ENCODE peak calls at places on chromosomes 13 and 19, in six cellular contexts. J is stomach, E is GM12891, W is upper lobe of left lung, K is GM12892, V is breast epithelium. P is an unnamed sample.

GRCh38 chr13:47038196-47038595 is 141.3 kb upstream of the HTR2A start:
- DNase-seq in K (no peak), E (no peak), J (no peak), V (no peak), W (no peak), P (no peak)

GRCh38 chr19:3270908-3271307 is 46.4 kb downstream of the CELF5 start:
- DNase-seq in E (no peak), W (no peak), K (no peak), V (no peak), J (no peak), P (no peak)

GRCh38 chr19:920051-920857 is 3.1 kb downstream of the KISS1R start:
- DNase-seq in J (no peak), W (no peak), K (peak; percentile 75), E (no peak), V (no peak), P (no peak)

GRCh38 chr13:19601749-19602725 is 31.4 kb upstream of the MPHOSPH8 start:
- DNase-seq in J (peak; percentile 37), K (peak; percentile 73), W (peak; percentile 23), E (peak; percentile 76), V (no peak), P (peak; percentile 34)

GRCh38 chr13:97028441-97029299 is 34.4 kb upstream of the OXGR1 start:
- DNase-seq in V (no peak), K (no peak), W (peak; percentile 37), E (peak; percentile 34), J (peak; percentile 67), P (peak; percentile 73)

GRCh38 chr19:34838248-34838647 is 65.2 kb upstream of the ZNF599 start:
- DNase-seq in W (no peak), K (no peak), J (peak; percentile 17), E (no peak), V (no peak), P (no peak)

GRCh38 chr19:29491995-29492577 is 33.7 kb upstream of the VSTM2B start:
- DNase-seq in K (no peak), J (no peak), V (no peak), E (no peak), W (no peak), P (no peak)

GRCh38 chr13:102779426-102780159 is 6.0 kb upstream of the TEX30 start:
- DNase-seq in W (no peak), K (no peak), J (no peak), V (no peak), E (no peak), P (no peak)

GRCh38 chr19:57587529-57587928 is 3.6 kb downstream of the ZIK1 start:
- DNase-seq in J (no peak), W (no peak), K (no peak), E (no peak), V (no peak), P (no peak)

GRCh38 chr13:31134055-31134711 is 27.5 kb downstream of the HSPH1 start:
- DNase-seq in K (no peak), E (no peak), W (no peak), V (no peak), J (no peak), P (no peak)

GRCh38 chr13:62510906-62511655 is 1095.4 kb upstream of the PCDH20 start:
- DNase-seq in W (no peak), J (no peak), V (no peak), K (no peak), E (no peak), P (no peak)

GRCh38 chr13:26377038-26377437 is 123.1 kb downstream of the CDK8 start:
- DNase-seq in V (no peak), J (no peak), K (no peak), E (no peak), W (no peak), P (no peak)

GRCh38 chr19:35996777-35997176 is 1.8 kb downstream of the SDHAF1 start:
- DNase-seq in J (no peak), K (no peak), E (no peak), W (no peak), V (no peak), P (no peak)

GRCh38 chr13:43737524-43737923 is 49.2 kb downstream of the ENOX1 start:
- DNase-seq in W (no peak), V (no peak), E (no peak), K (no peak), J (no peak), P (no peak)

GRCh38 chr19:29815231-29815630 is 3.4 kb downstream of the CCNE1 start:
- DNase-seq in K (no peak), J (no peak), W (no peak), V (no peak), E (no peak), P (peak; percentile 46)

GRCh38 chr13:98265669-98266551 is 88.8 kb upstream of the RNF113B start:
- DNase-seq in J (peak; percentile 65), E (no peak), W (no peak), V (no peak), K (no peak), P (peak; percentile 60)

GRCh38 chr13:20197361-20197834 is 4.7 kb upstream of the GJB2 start:
- DNase-seq in K (no peak), J (no peak), E (peak; percentile 25), W (no peak), V (no peak), P (no peak)

GRCh38 chr19:1047696-1048147 is 7.8 kb downstream of the ABCA7 start:
- DNase-seq in W (no peak), E (no peak), K (no peak), V (no peak), J (no peak), P (peak; percentile 92)

GRCh38 chr13:108342369-108343289 is 73.1 kb downstream of the TNFSF13B start:
- DNase-seq in E (no peak), V (no peak), W (no peak), K (no peak), J (no peak), P (no peak)

GRCh38 chr19:8116437-8117293 is 32.7 kb downstream of the FBN3 start:
- DNase-seq in J (no peak), K (no peak), E (no peak), V (no peak), W (no peak), P (no peak)

GRCh38 chr13:40933508-40933907 is 85.6 kb downstream of the ELF1 start:
- DNase-seq in V (no peak), K (peak; percentile 25), E (peak; percentile 22), J (no peak), W (no peak), P (no peak)

DNA sequence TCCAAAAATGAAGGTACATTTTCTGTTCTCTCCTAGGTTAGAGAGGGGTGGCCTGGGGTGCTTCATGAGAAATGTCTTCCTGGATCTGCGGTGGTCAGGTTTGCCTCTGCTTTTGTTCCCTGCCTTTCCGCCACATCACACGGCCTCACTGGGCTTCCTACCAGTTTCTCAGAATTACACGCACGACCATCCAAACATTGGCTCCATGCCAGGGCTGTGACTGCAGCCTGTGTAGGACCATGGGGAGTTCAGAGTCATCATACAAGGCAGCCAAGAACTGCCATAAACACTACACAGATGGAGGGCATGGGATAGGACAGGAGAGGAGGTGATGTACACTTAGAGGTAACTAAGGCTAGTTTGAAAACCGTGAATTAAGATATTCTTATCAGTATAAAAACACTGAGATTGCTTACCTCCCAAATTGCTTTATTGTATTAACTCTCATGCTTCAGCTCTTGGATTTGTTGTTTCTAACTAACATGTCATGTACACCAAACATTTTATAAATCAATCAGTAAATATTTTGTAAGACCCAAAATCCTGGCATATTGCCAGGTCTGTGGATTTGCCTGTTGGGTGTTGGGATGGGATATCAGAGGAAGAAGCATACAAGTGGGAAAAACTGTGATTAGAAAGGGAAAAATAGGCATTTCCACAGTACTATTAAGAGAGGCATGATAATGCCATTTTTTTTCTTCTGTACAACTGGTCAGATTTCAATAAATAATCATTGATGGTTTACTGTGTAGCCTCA is 45.2 kb downstream of the CDADC1 start:
- DNase-seq in W (peak; percentile 49), J (peak; percentile 41), K (no peak), V (no peak), E (no peak), P (no peak)
- TF ChIP-seq POLR2AphosphoS5 in W (peak; percentile 47), J (no peak), K (no peak), V (peak; percentile 28), E (no peak), P (no peak)

GRCh38 chr19:47723573-47723923 is 10.3 kb downstream of the EHD2 start:
- DNase-seq in J (peak; percentile 51), W (peak; percentile 92), E (no peak), K (no peak), V (no peak), P (peak; percentile 59)
- TF ChIP-seq POLR2AphosphoS5 in J (peak; percentile 19), W (peak; percentile 20), E (no peak), K (no peak), V (no peak), P (no peak)

DNA sequence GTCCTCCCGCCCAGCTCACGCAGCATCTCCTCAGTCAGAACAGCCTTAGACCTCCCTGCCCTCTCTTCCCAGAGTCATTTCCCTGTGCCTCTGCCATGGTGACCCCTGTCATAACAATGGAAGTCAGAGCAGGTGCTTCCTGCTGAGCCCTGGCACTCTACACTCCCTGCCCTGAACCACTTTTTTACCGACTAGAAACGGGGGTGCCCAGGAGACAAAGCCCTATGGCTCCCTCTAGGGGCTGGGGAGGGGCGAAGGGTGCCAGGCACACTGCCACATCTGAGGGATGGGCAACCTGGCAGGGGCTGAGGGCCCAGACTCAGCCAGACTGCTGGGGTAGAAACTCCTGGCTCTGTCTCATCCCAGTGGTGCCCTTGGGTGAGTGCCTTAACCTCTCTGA is 16.4 kb downstream of the ZNF574 start:
- DNase-seq in K (no peak), E (no peak), W (no peak), V (no peak), J (peak; percentile 45), P (peak; percentile 65)
- TF ChIP-seq POLR2AphosphoS5 in K (no peak), E (no peak), W (no peak), V (no peak), J (no peak), P (no peak)

DNA sequence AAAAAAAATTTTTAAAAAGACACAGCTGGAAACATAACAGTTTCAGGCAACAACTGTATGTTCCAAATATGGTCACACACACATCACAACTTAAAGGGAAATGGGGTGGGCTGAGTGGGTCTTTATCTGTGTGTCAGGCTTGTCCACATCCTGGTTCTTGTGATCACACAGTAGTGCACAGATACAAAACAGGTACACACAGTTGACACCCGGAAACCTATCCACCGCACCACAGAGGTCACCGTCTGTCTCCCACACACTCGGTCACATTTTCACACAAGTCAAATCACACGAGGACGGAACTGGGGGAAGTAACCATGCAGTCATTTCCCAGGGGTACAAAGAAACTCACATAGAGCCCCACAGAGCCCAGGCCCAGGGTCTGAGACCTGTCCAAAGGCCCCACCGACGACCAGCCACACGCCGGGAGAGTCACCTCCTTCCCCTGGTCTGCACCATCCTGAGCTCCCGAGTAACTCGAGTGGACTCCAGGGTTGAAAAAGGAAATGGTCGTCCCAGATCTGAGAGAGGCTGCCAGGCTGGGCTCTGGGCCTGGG is 1.4 kb upstream of the PPAN start:
- DNase-seq in V (no peak), K (no peak), E (peak; percentile 53), J (no peak), W (peak; percentile 52), P (peak; percentile 58)
- TF ChIP-seq POLR2AphosphoS5 in V (no peak), K (peak; percentile 48), E (peak; percentile 63), J (peak; percentile 7), W (peak; percentile 17), P (peak; percentile 20)

GRCh38 chr13:27962128-27962841 is 6.8 kb downstream of the CDX2 start:
- DNase-seq in V (no peak), E (no peak), J (no peak), W (no peak), K (no peak), P (peak; percentile 65)
- TF ChIP-seq POLR2AphosphoS5 in V (no peak), E (no peak), J (no peak), W (no peak), K (no peak), P (peak; percentile 67)